ENCODE peak calls at places on chromosomes 11 and 22, in nine cellular contexts. S is tibial artery, B is astrocyte of the spinal cord, M is GM12864, A is colonic mucosa, E is transverse colon, C is right cardiac atrium, G is IMR-90, Q is fibroblast of lung. R is an unnamed sample.

GRCh38 chr11:43784866-43785265 is 95.8 kb upstream of the ALKBH3 start:
- DNase-seq in B (no peak), Q (peak; percentile 37), G (peak; percentile 73), E (no peak), M (no peak), A (no peak), S (no peak), C (no peak), R (no peak)

GRCh38 chr11:47028530-47029093 is 92.1 kb downstream of the CSTPP1 start:
- DNase-seq in M (no peak), B (no peak), S (no peak), E (no peak), C (no peak), Q (no peak), G (peak; percentile 19), A (no peak), R (no peak)

GRCh38 chr11:106421673-106422292 is 344.3 kb downstream of the AASDHPPT start:
- DNase-seq in A (no peak), Q (no peak), S (no peak), E (no peak), G (no peak), C (no peak), B (no peak), M (no peak), R (no peak)

GRCh38 chr11:86014221-86014620 is 54.7 kb downstream of the PICALM start:
- DNase-seq in A (no peak), S (no peak), Q (no peak), B (no peak), E (no peak), M (no peak), C (no peak), G (no peak), R (no peak)

GRCh38 chr11:48096588-48097525 is 116.5 kb downstream of the PTPRJ start:
- DNase-seq in C (no peak), E (no peak), G (peak; percentile 39), M (no peak), B (peak; percentile 45), Q (no peak), A (no peak), S (no peak), R (no peak)

GRCh38 chr11:75583710-75584658 is 21.9 kb downstream of the SERPINH1 start:
- DNase-seq in S (peak; percentile 75), B (peak; percentile 74), M (no peak), C (peak; percentile 87), Q (peak; percentile 78), E (peak; percentile 45), A (peak; percentile 41), G (peak; percentile 61), R (no peak)

GRCh38 chr11:109423860-109424190 is 1.8 kb downstream of the C11orf87 start:
- DNase-seq in M (no peak), B (no peak), S (no peak), A (no peak), C (no peak), G (no peak), Q (no peak), E (no peak), R (no peak)

GRCh38 chr22:43435851-43436535 is 24.2 kb downstream of the MPPED1 start:
- DNase-seq in E (no peak), M (no peak), G (no peak), Q (no peak), S (no peak), B (no peak), A (no peak), C (no peak), R (no peak)

GRCh38 chr22:44734801-44735517 is 17.4 kb upstream of the ARHGAP8 start:
- DNase-seq in E (no peak), S (no peak), G (no peak), B (no peak), Q (no peak), M (no peak), C (peak; percentile 13), A (no peak), R (no peak)

GRCh38 chr11:8913961-8914660 is 3.1 kb downstream of the AKIP1 start:
- DNase-seq in B (peak; percentile 41), A (no peak), G (peak; percentile 39), M (no peak), S (no peak), C (no peak), E (peak; percentile 22), Q (peak; percentile 43), R (peak; percentile 42)

GRCh38 chr22:45091254-45091854 is 72.4 kb upstream of the NUP50 start:
- DNase-seq in C (no peak), G (no peak), Q (no peak), B (no peak), A (peak; percentile 24), M (no peak), S (no peak), E (peak; percentile 35), R (no peak)

GRCh38 chr11:134599180-134599810 is 187.3 kb upstream of the B3GAT1 start:
- DNase-seq in C (no peak), G (no peak), M (no peak), Q (no peak), A (no peak), E (no peak), S (no peak), B (no peak), R (peak; percentile 73)

GRCh38 chr11:32310218-32310601 is 125.1 kb downstream of the WT1 start:
- DNase-seq in A (no peak), Q (peak; percentile 29), G (no peak), B (no peak), S (no peak), M (no peak), E (no peak), C (no peak), R (no peak)

GRCh38 chr22:43951966-43952365 is 3.3 kb upstream of the SAMM50 start:
- DNase-seq in G (no peak), E (no peak), C (no peak), S (no peak), M (no peak), A (no peak), Q (no peak), B (no peak), R (no peak)

GRCh38 chr11:124605719-124606118 is 5.5 kb upstream of the PANX3 start:
- DNase-seq in B (no peak), G (no peak), E (peak; percentile 12), C (no peak), Q (no peak), M (no peak), S (no peak), A (peak; percentile 27), R (no peak)

GRCh38 chr11:106879029-106879428 is 139.2 kb downstream of the GUCY1A2 start:
- DNase-seq in Q (no peak), S (no peak), M (no peak), C (no peak), G (no peak), E (no peak), B (no peak), A (no peak), R (no peak)

GRCh38 chr11:113647856-113648255 is 58.3 kb downstream of the TMPRSS5 start:
- DNase-seq in C (no peak), B (no peak), Q (no peak), A (no peak), G (no peak), S (no peak), E (no peak), M (no peak), R (no peak)

GRCh38 chr11:113647108-113647507 is 59.0 kb downstream of the TMPRSS5 start:
- DNase-seq in S (no peak), M (no peak), A (no peak), B (no peak), G (no peak), C (no peak), E (no peak), Q (no peak), R (no peak)

GRCh38 chr11:113643701-113644100 is 62.4 kb downstream of the TMPRSS5 start:
- DNase-seq in M (no peak), E (no peak), B (no peak), A (no peak), Q (no peak), G (no peak), S (no peak), C (no peak), R (no peak)

GRCh38 chr11:113644605-113645004 is 61.5 kb downstream of the TMPRSS5 start:
- DNase-seq in C (no peak), S (no peak), A (no peak), M (no peak), Q (no peak), G (no peak), E (no peak), B (no peak), R (no peak)

GRCh38 chr11:113645593-113646349 is 60.3 kb downstream of the TMPRSS5 start:
- DNase-seq in B (no peak), C (no peak), E (no peak), S (no peak), M (no peak), A (no peak), Q (no peak), G (no peak), R (no peak)
- H3K4me3 ChIP-seq in B (no peak overlapping the region), C (no peak overlapping the region), E (no peak overlapping the region), S (no peak overlapping the region), M (no peak overlapping the region), A (no peak overlapping the region), Q (no peak overlapping the region), G (no peak overlapping the region), R (no peak overlapping the region)

DNA sequence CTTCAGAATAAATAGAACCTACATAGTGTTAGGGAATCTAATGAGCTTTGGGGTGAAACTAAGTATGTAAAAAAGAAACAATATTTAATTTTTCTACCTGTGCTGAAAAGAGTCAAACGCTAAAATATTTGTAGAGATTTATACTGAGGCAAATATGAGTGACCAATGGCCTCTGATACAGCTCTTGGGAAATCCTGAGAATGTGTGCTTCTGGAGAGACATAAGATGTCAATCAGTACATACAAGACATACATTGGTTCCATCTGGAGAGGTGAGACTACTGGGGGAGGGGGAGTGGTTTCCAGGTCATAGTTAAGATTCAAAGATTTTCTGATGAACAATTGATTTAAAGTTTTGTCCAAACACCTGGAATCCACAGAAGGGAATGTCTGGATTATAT is 970 bp downstream of the ASRGL1 start:
- DNase-seq in B (no peak), G (no peak), M (no peak), Q (no peak), C (no peak), E (no peak), S (no peak), A (no peak), R (no peak)
- H3K4me3 ChIP-seq in B (peak overlapping the region; percentile 54), G (peak overlapping the region; percentile 51), M (peak overlapping the region; percentile 56), Q (peak overlapping the region; percentile 56), C (peak overlapping the region; percentile 53), E (peak overlapping the region; percentile 69), S (peak overlapping the region; percentile 87), A (peak overlapping the region; percentile 95), R (peak overlapping the region; percentile 63)

GRCh38 chr22:22916952-22917290 is 29.3 kb downstream of the IGLL5 start:
- DNase-seq in C (no peak), S (no peak), G (no peak), B (no peak), A (no peak), E (no peak), Q (no peak), M (no peak), R (no peak)
- H3K4me3 ChIP-seq in C (no peak overlapping the region), S (no peak overlapping the region), G (no peak overlapping the region), B (no peak overlapping the region), A (no peak overlapping the region), E (no peak overlapping the region), Q (no peak overlapping the region), M (no peak overlapping the region), R (no peak overlapping the region)

DNA sequence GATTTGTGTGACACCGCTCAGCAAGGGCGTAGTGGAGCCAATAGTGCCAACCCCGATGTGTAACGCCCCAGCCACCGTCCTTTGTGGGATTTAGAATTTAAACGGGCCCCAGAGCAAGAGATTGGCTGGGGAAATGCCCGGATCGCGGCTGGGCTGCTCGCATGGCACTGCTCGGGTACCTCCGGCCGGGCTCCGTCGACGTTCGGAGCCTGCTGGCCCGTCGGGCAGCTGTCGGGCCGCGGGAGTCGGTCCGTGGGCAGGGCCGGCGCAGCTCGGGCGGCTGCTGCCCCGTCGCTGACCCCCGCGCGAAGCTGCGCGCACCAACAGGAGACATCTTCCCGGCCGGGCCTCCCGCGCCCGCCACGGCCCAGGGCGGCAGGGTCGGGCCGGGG is 1.4 kb upstream of the KDM2A start:
- DNase-seq in B (no peak), Q (no peak), C (peak; percentile 44), M (no peak), A (peak; percentile 38), S (peak; percentile 19), G (no peak), E (peak; percentile 30), R (no peak)
- H3K4me3 ChIP-seq in B (no peak overlapping the region), Q (no peak overlapping the region), C (peak overlapping the region; percentile 61), M (peak overlapping the region; percentile 59), A (peak overlapping the region; percentile 23), S (peak overlapping the region; percentile 90), G (no peak overlapping the region), E (peak overlapping the region; percentile 36), R (no peak overlapping the region)